ENCODE peak calls at places on chromosomes 11 and 22, in five cellular contexts. Y is A673, M is testis, A is IMR-90, U is cardiac muscle cell. R is an unnamed sample. For H3K4me1, the result is how much of the 10 kb centered on the place peaks cover.

GRCh38 chr11:85869776-85870175 is 14.6 kb downstream of the CCDC83 start:
- DNase-seq in Y (no peak), M (no peak), A (no peak), U (no peak), R (no peak)

GRCh38 chr22:19105867-19106802 is 16.1 kb downstream of the DGCR2 start:
- DNase-seq in Y (no peak), M (no peak), A (no peak), U (no peak), R (no peak)

GRCh38 chr11:67111261-67111660 is 7.8 kb upstream of the KDM2A start:
- DNase-seq in Y (no peak), M (no peak), A (peak), U (no peak), R (no peak)

GRCh38 chr11:129089279-129089678 is 102.8 kb downstream of the ARHGAP32 start:
- DNase-seq in Y (no peak), M (no peak), A (no peak), U (no peak), R (no peak)

GRCh38 chr11:105937738-105938137 is 84.3 kb downstream of the MSANTD4 start:
- DNase-seq in Y (peak), M (no peak), A (peak), U (no peak), R (no peak)

GRCh38 chr22:20422271-20422958 is 15.2 kb downstream of the SCARF2 start:
- DNase-seq in Y (peak), M (no peak), A (peak), U (no peak), R (no peak)

GRCh38 chr22:24977370-24978230 is 25.1 kb downstream of the KIAA1671 start:
- DNase-seq in Y (peak), M (peak), A (no peak), U (peak), R (peak)

GRCh38 chr11:76339217-76339616 is 41.7 kb downstream of the THAP12 start:
- DNase-seq in Y (no peak), M (peak), A (no peak), U (no peak), R (peak)

GRCh38 chr22:20319041-20319744 is 667 bp downstream of the DGCR6L start:
- DNase-seq in Y (peak), M (peak), A (no peak), U (peak), R (peak)

GRCh38 chr11:64994318-64994717 is 2.5 kb downstream of the BATF2 start:
- DNase-seq in Y (no peak), M (no peak), A (no peak), U (no peak), R (no peak)

GRCh38 chr22:31085493-31085824 is 4.3 kb downstream of the SMTN start:
- DNase-seq in Y (peak), M (peak), A (no peak), U (no peak), R (no peak)

GRCh38 chr22:17368144-17368726 is 1.0 kb upstream of the CECR2 start:
- DNase-seq in Y (no peak), M (peak), A (no peak), U (no peak), R (no peak)

GRCh38 chr11:128551641-128552335 is 35.6 kb downstream of the ETS1 start:
- DNase-seq in Y (no peak), M (no peak), A (no peak), U (no peak), R (no peak)

GRCh38 chr11:117045196-117045595 is 53.0 kb downstream of the SIK3 start:
- DNase-seq in Y (peak), M (no peak), A (peak), U (peak), R (no peak)

GRCh38 chr22:38724926-38725571 is 19.3 kb downstream of the GTPBP1 start:
- DNase-seq in Y (peak), M (no peak), A (peak), U (peak), R (no peak)

GRCh38 chr11:82792319-82792718 is 58.7 kb upstream of the FAM181B start:
- DNase-seq in Y (no peak), M (no peak), A (no peak), U (no peak), R (no peak)

GRCh38 chr11:2303627-2304155 is 1.9 kb downstream of the TSPAN32 start:
- DNase-seq in Y (no peak), M (peak), A (no peak), U (peak), R (peak)

GRCh38 chr11:30992513-30992849 is 377.1 kb downstream of the DCDC1 start:
- DNase-seq in Y (no peak), M (no peak), A (no peak), U (no peak), R (no peak)

GRCh38 chr11:103730151-103730940 is 306.1 kb upstream of the DDI1 start:
- DNase-seq in Y (peak), M (no peak), A (peak), U (no peak), R (no peak)

GRCh38 chr22:27980424-27981148 is 61.5 kb upstream of the PITPNB start:
- DNase-seq in Y (no peak), M (peak), A (no peak), U (peak), R (no peak)

GRCh38 chr11:108204918-108205499 is 17.4 kb downstream of the NPAT start:
- DNase-seq in Y (no peak), M (no peak), A (no peak), U (no peak), R (no peak)

GRCh38 chr11:6505577-6506240 is 8.6 kb downstream of the DNHD1 start:
- DNase-seq in Y (peak), M (peak), A (peak), U (peak), R (no peak)

GRCh38 chr11:107564877-107565218 is 687 bp downstream of the ALKBH8 start:
- DNase-seq in Y (no peak), M (no peak), A (no peak), U (no peak), R (no peak)

GRCh38 chr11:36187618-36188017 is 101.6 kb downstream of the COMMD9 start:
- DNase-seq in Y (no peak), M (no peak), A (no peak), U (no peak), R (no peak)

GRCh38 chr22:48712558-48712957 is 1115.1 kb downstream of the BRD1 start:
- DNase-seq in Y (no peak), M (no peak), A (no peak), U (no peak), R (no peak)

GRCh38 chr11:85627332-85627997 is at the start of gene DLG2:
- DNase-seq in Y (peak), M (peak), A (peak), U (peak), R (no peak)

GRCh38 chr22:17637490-17638181 is 921 bp upstream of the BCL2L13 start:
- DNase-seq in Y (no peak), M (peak), A (no peak), U (no peak), R (no peak)

GRCh38 chr11:30984442-30984816 is 385.1 kb downstream of the DCDC1 start:
- DNase-seq in Y (no peak), M (no peak), A (peak), U (no peak), R (no peak)

GRCh38 chr11:122852071-122852831 is 14.0 kb downstream of the CRTAM start:
- DNase-seq in Y (peak), M (no peak), A (peak), U (no peak), R (no peak)

GRCh38 chr11:71332046-71332445 is 79.7 kb upstream of the SHANK2 start:
- DNase-seq in Y (no peak), M (no peak), A (no peak), U (no peak), R (no peak)

GRCh38 chr11:13216019-13217006 is 61.3 kb upstream of the BMAL1 start:
- DNase-seq in Y (peak), M (no peak), A (peak), U (no peak), R (no peak)

GRCh38 chr11:47111318-47111804 is 65.3 kb downstream of the ARFGAP2 start:
- DNase-seq in Y (no peak), M (no peak), A (no peak), U (no peak), R (no peak)

GRCh38 chr11:13302440-13302958 is 24.9 kb downstream of the BMAL1 start:
- DNase-seq in Y (no peak), M (no peak), A (no peak), U (no peak), R (no peak)

DNA sequence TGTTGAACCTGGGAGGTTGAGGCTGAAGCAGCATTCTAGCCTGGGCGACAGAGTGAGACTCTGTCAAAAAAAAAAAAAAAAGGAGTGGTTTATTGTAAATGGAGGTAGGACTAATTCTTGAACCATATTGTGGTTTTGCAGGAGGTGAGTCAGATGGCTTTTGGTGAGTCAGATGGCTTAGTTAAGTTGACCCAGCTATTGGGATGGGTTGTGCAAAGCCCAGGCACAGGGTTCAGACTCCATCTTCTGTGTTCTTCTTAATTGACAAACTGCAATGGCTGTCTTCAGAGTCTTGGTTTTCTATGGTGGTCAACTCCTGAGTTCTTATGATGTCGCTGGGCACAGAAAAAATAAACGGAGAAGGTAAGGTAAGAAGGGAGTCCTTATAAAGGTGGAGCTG is 182.7 kb downstream of the ADAMTS15 start:
- DNase-seq in Y (no peak), M (no peak), A (peak), U (no peak), R (no peak)
- H3K4me1 ChIP-seq in Y (under half), M (under half), A (under half), U (under half), R (under half)

DNA sequence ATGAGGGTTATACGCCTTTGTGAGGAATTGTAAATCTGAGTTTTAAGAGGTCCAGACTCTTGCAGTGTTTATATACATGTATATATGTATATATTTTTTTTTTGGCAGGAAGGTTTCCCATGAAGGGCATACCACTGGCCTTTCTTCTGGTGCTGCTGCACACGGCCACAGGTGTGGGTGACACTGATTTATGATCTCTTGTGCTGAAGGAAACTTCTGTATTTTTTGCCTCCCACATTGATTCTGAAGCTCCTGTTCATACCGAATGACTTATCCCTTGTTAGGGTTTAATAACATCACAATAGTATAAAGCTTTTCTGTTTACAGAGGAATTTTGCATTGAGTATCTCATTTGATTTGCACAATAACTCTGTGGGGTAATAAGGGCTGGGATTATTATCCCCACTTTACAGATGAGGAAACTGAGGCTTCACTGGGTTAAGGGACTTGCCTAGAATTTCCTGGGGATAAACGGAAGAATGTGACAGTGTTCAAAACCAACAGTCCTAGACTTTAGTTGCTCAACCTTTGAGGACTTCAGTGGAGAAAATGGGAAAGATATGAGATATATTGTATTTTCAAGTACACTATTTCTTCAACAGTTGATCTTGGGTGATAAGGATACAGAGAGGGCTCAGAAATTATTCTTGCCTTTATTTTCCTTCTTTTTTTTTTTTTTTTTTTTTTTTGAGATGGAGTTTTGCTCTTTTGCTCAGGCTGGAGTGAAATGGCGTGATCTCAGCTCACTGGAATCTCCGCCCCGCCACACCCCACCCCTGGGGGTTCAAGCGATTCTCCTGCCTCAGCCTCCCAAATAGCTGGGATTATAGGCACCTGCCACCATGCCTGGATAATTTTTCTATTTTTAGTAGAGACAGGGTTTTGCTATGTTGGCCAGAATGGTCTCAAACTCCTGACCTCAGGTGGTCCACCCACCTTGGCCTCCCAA is 70.1 kb downstream of the MICAL2 start:
- DNase-seq in Y (no peak), M (no peak), A (no peak), U (no peak), R (no peak)
- H3K4me1 ChIP-seq in Y (under half), M (under half), A (under half), U (half or more), R (under half)

GRCh38 chr22:46775364-46775758 is 12.9 kb downstream of the TBC1D22A start:
- DNase-seq in Y (no peak), M (no peak), A (no peak), U (no peak), R (no peak)
- H3K4me1 ChIP-seq in Y (under half), M (under half), A (under half), U (under half), R (half or more)

GRCh38 chr11:35011944-35012343 is 95.5 kb downstream of the PDHX start:
- DNase-seq in Y (no peak), M (no peak), A (no peak), U (no peak), R (no peak)
- H3K4me1 ChIP-seq in Y (under half), M (under half), A (under half), U (under half), R (under half)

DNA sequence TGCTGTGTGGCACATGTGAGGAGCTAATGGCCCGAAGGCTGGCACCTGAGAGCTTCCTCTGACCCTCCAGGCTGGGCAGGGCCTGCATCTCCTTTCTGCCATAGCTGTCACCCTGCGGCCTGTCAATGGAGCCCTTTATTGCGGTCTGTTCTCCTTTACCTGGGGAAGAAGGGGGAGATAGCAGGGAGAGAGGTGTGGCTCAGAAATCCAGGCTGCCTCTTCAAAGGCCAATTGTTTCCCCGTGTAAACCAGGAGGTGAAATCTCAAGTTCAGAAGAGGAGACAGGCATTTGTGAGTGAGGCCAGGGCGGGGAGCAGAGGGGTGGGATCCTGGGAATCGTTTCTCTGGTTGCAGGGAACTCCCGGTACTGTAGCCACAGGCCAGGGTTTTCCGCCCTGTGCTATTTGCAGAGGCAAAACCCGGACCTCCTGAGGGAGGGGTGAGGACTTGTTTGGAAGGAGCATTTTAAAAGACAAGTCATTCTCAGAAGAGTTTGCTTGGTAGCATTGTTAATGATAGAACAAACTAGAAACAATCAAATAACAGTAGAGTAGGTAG is 9.1 kb downstream of the DCPS start:
- DNase-seq in Y (no peak), M (no peak), A (no peak), U (no peak), R (no peak)
- H3K4me1 ChIP-seq in Y (under half), M (under half), A (under half), U (under half), R (under half)

GRCh38 chr11:134267466-134267865 is 8.7 kb upstream of the GLB1L3 start:
- DNase-seq in Y (no peak), M (no peak), A (no peak), U (no peak), R (no peak)

GRCh38 chr11:134267966-134268365 is 8.2 kb upstream of the GLB1L3 start:
- DNase-seq in Y (no peak), M (no peak), A (no peak), U (no peak), R (no peak)

GRCh38 chr11:134271978-134272377 is 4.2 kb upstream of the GLB1L3 start:
- DNase-seq in Y (no peak), M (no peak), A (no peak), U (no peak), R (no peak)

GRCh38 chr11:134272381-134273316 is 3.5 kb upstream of the GLB1L3 start:
- DNase-seq in Y (no peak), M (no peak), A (peak), U (peak), R (peak)

DNA sequence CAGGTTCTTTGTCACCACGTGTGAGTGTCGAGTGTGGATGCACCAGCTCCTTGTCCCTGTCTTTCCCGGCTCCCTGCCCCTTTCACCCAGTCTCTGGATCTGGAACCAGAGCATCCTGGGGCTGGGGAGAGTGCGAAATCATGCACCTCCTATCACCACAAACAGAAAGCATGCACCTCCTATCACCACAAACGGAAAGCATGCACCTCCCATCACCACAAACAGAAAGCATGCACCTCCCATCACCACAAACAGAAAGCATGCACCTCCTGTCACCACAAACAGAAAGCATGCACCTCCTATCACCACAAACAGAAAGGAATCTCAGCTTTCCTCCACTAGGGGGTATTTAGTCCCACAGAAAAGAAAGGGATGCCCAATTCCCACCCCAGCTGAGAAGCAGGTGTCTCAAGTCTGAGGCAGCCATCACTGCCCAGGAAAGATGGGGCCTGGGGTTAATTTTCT is 5.9 kb upstream of the GLB1L3 start:
- DNase-seq in Y (peak), M (no peak), A (no peak), U (no peak), R (no peak)
- H3K4me1 ChIP-seq in Y (under half), M (under half), A (under half), U (under half), R (under half)

GRCh38 chr11:892106-892505 is 18.5 kb downstream of the CHID1 start:
- DNase-seq in Y (no peak), M (no peak), A (no peak), U (no peak), R (no peak)
- H3K4me1 ChIP-seq in Y (under half), M (under half), A (under half), U (under half), R (under half)